ENCODE peak calls at places on chromosome 12, in six cellular contexts. H is IMR-90, K is mesendoderm, R is trophoblast cell, M is H1, I is mesenchymal stem cell. Z is an unnamed sample.

GRCh38 chr12:74515849-74516248 is 21.8 kb upstream of the ATXN7L3B start:
- DNase-seq in H (no peak), R (no peak), M (no peak), K (no peak), I (no peak), Z (no peak)

GRCh38 chr12:132493482-132494178 is 3.7 kb downstream of the FBRSL1 start:
- DNase-seq in K (no peak), R (no peak), I (no peak), H (no peak), M (no peak), Z (no peak)

GRCh38 chr12:76878045-76878898 is 547 bp downstream of the CSRP2 start:
- DNase-seq in K (peak; percentile 85), M (peak; percentile 83), R (peak; percentile 33), H (no peak), I (peak; percentile 62), Z (peak; percentile 58)

GRCh38 chr12:40055227-40055579 is 50.7 kb downstream of the SLC2A13 start:
- DNase-seq in M (no peak), K (peak; percentile 35), I (peak; percentile 90), R (peak; percentile 24), H (peak; percentile 19), Z (no peak)

GRCh38 chr12:96210376-96211055 is 16.3 kb downstream of the ELK3 start:
- DNase-seq in I (no peak), R (no peak), K (no peak), M (no peak), H (no peak), Z (no peak)

GRCh38 chr12:68619541-68619940 is 8.8 kb downstream of the RAP1B start:
- DNase-seq in R (no peak), I (no peak), H (no peak), M (no peak), K (no peak), Z (no peak)

GRCh38 chr12:65074932-65075331 is 46.2 kb downstream of the WIF1 start:
- DNase-seq in K (peak; percentile 8), H (no peak), R (no peak), M (no peak), I (no peak), Z (no peak)

GRCh38 chr12:118013283-118013682 is 3.2 kb upstream of the RFC5 start:
- DNase-seq in H (no peak), R (no peak), M (no peak), I (no peak), K (no peak), Z (no peak)

GRCh38 chr12:94676011-94676709 is 25.8 kb upstream of the TMCC3 start:
- DNase-seq in M (no peak), I (no peak), K (peak; percentile 62), H (no peak), R (no peak), Z (no peak)

GRCh38 chr12:50618864-50619609 is 114.3 kb downstream of the DIP2B start:
- DNase-seq in M (no peak), I (peak; percentile 72), R (peak; percentile 89), H (peak; percentile 57), K (peak; percentile 96), Z (no peak)

GRCh38 chr12:50619610-50619958 is 114.8 kb downstream of the DIP2B start:
- DNase-seq in H (no peak), K (no peak), I (no peak), R (no peak), M (no peak), Z (no peak)

GRCh38 chr12:50620050-50620974 is 115.5 kb downstream of the DIP2B start:
- DNase-seq in R (peak; percentile 76), M (no peak), I (peak; percentile 94), K (peak; percentile 88), H (peak; percentile 95), Z (peak; percentile 27)

GRCh38 chr12:50621435-50622304 is 116.9 kb downstream of the DIP2B start:
- DNase-seq in M (no peak), H (no peak), K (peak; percentile 62), I (no peak), R (no peak), Z (peak; percentile 24)

GRCh38 chr12:50620975-50621360 is 116.2 kb downstream of the DIP2B start:
- DNase-seq in K (no peak), R (no peak), M (no peak), H (no peak), I (no peak), Z (no peak)
- H2AK5ac ChIP-seq in K (no peak overlapping the region), R (no peak overlapping the region), M (no peak overlapping the region), H (no peak overlapping the region), I (no peak overlapping the region), Z (no peak overlapping the region)

GRCh38 chr12:49868449-49868848 is 25.5 kb upstream of the BCDIN3D start:
- DNase-seq in R (no peak), I (no peak), M (peak; percentile 28), K (no peak), H (no peak), Z (no peak)
- H3K4me3 ChIP-seq in R (no peak overlapping the region), I (no peak overlapping the region), M (no peak overlapping the region), K (no peak overlapping the region), H (no peak overlapping the region), Z (no peak overlapping the region)

GRCh38 chr12:112346194-112346593 is 36.0 kb downstream of the HECTD4 start:
- DNase-seq in R (no peak), H (no peak), K (peak; percentile 28), I (no peak), M (no peak), Z (no peak)
- H2AK5ac ChIP-seq in R (no peak overlapping the region), H (no peak overlapping the region), K (no peak overlapping the region), I (no peak overlapping the region), M (peak overlapping the region; percentile 84), Z (no peak overlapping the region)

GRCh38 chr12:59596232-59597143 is 659 bp downstream of the SLC16A7 start:
- DNase-seq in R (no peak), I (peak; percentile 83), H (peak; percentile 74), M (peak; percentile 77), K (peak; percentile 87), Z (peak; percentile 73)

GRCh38 chr12:59595557-59596231 is at the start of gene SLC16A7:
- DNase-seq in R (peak; percentile 6), K (peak; percentile 75), M (no peak), I (peak; percentile 92), H (peak; percentile 86), Z (no peak)

GRCh38 chr12:59600174-59600573 is 4.3 kb downstream of the SLC16A7 start:
- DNase-seq in M (no peak), K (no peak), I (peak; percentile 56), R (no peak), H (peak; percentile 8), Z (no peak)

GRCh38 chr12:59595097-59595496 is 732 bp upstream of the SLC16A7 start:
- DNase-seq in H (no peak), R (no peak), M (no peak), K (no peak), I (no peak), Z (no peak)
- H3K4me3 ChIP-seq in H (peak overlapping the region; percentile 87), R (no peak overlapping the region), M (peak overlapping the region; percentile 74), K (no peak overlapping the region), I (no peak overlapping the region), Z (peak overlapping the region; percentile 47)

GRCh38 chr12:56724989-56725722 is at the start of gene NACA:
- DNase-seq in K (peak; percentile 98), I (peak; percentile 99), R (peak; percentile 99), H (peak; percentile 98), M (peak; percentile 91), Z (peak; percentile 88)

GRCh38 chr12:56722832-56723231 is 2.3 kb downstream of the NACA start:
- DNase-seq in M (no peak), R (peak; percentile 15), I (no peak), K (no peak), H (no peak), Z (no peak)

GRCh38 chr12:56723352-56723751 is 1.7 kb downstream of the NACA start:
- DNase-seq in I (no peak), R (no peak), K (no peak), M (no peak), H (no peak), Z (no peak)

GRCh38 chr12:56724660-56724988 is 475 bp downstream of the NACA start:
- DNase-seq in I (peak; percentile 24), R (no peak), K (no peak), M (no peak), H (no peak), Z (peak; percentile 12)

DNA sequence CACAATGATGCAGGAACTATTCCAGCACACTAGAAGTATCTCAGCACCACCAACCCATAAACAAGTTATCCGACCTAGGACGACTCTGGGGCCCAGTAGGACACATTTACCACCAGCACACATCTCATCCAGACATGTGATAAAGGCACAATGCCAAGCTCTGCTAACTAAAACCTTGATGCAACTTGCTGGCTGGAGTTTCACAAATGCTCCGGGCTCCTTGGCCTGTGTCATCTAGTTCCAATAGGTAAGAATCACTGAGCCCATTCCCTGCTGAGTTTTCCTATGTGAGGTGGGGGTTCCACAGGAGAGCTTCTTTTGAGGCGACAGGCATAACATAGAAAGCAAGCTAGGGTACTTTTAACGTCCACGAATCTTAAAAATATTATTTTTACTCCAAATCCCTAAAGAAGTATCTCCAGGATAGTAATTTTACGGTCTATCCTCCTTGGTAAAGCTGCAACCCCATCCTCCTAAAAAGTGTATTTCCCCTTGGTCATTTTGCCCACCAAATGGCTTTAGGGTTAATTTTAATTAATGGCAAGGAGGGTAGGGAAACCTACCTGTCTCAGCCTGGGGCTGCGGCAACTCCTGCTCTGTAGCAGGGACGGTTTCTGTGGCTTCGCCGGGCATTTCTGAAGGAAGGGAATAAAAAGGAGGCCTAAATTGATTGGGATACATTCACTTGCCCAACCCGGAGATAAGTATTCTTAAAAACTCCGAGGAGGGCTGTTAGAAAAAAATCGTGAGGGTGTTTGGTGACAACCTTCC is 1.0 kb downstream of the NACA start:
- DNase-seq in M (no peak), I (peak; percentile 86), R (peak; percentile 67), K (peak; percentile 49), H (peak; percentile 86), Z (no peak)
- H2AK5ac ChIP-seq in M (peak overlapping the region; percentile 99), I (peak overlapping the region; percentile 81), R (no peak overlapping the region), K (peak overlapping the region; percentile 77), H (peak overlapping the region; percentile 98), Z (peak overlapping the region; percentile 87)

Z was measured in neuronal stem cell.